ENCODE peak calls at places on chromosomes 13 and 19, in eight cellular contexts. C is A549; K is thoracic aorta; H is small intestine; T is psoas muscle; V is body of pancreas; F is CD8-positive, alpha-beta memory T cell; X is lower lobe of right lung. B is an unnamed sample.

GRCh38 chr13:59345316-59345715 is 818.4 kb downstream of the DIAPH3 start:
- DNase-seq in C (no peak), K (no peak), H (no peak), T (no peak), V (peak; percentile 76), F (no peak), X (no peak), B (peak; percentile 90)

GRCh38 chr13:54029226-54029625 is 1000.6 kb downstream of the OLFM4 start:
- DNase-seq in C (no peak), K (no peak), H (no peak), T (no peak), V (no peak), F (no peak), X (no peak), B (no peak)

GRCh38 chr13:63288576-63288975 is 1872.9 kb upstream of the PCDH20 start:
- DNase-seq in C (no peak), K (no peak), H (no peak), T (no peak), V (no peak), F (no peak), X (no peak), B (no peak)

GRCh38 chr19:18300930-18301717 is 19.7 kb upstream of the JUND start:
- DNase-seq in C (no peak), K (peak; percentile 80), H (peak; percentile 74), T (peak; percentile 97), V (peak; percentile 60), F (no peak), X (peak; percentile 83), B (peak; percentile 50)

GRCh38 chr19:8592231-8593009 is 15.2 kb upstream of the MYO1F start:
- DNase-seq in C (peak; percentile 60), K (peak; percentile 98), H (peak; percentile 50), T (peak; percentile 95), V (peak; percentile 92), F (peak; percentile 95), X (peak; percentile 92), B (peak; percentile 100)

GRCh38 chr13:113589961-113590339 is 5.4 kb downstream of the TFDP1 start:
- DNase-seq in C (no peak), K (no peak), H (no peak), T (peak; percentile 12), V (peak; percentile 0), F (no peak), X (peak; percentile 26), B (no peak)

GRCh38 chr19:14118165-14119051 is 846 bp upstream of the PRKACA start:
- DNase-seq in C (no peak), K (no peak), H (peak; percentile 51), T (peak; percentile 94), V (peak; percentile 90), F (peak; percentile 48), X (peak; percentile 90), B (peak; percentile 32)

GRCh38 chr13:32209670-32210069 is 105.5 kb downstream of the ZAR1L start:
- DNase-seq in C (no peak), K (no peak), H (no peak), T (no peak), V (no peak), F (no peak), X (no peak), B (peak; percentile 5)

GRCh38 chr19:2394669-2395292 is 32.6 kb downstream of the TIMM13 start:
- DNase-seq in C (no peak), K (no peak), H (peak; percentile 88), T (no peak), V (no peak), F (no peak), X (no peak), B (no peak)

GRCh38 chr13:71300602-71301001 is 566.4 kb downstream of the DACH1 start:
- DNase-seq in C (no peak), K (no peak), H (no peak), T (no peak), V (no peak), F (no peak), X (no peak), B (no peak)

GRCh38 chr13:44368062-44368591 is 5.5 kb upstream of the SERP2 start:
- DNase-seq in C (no peak), K (no peak), H (peak; percentile 97), T (no peak), V (no peak), F (no peak), X (no peak), B (peak; percentile 37)

GRCh38 chr19:1173160-1173844 is 766 bp downstream of the SBNO2 start:
- DNase-seq in C (no peak), K (no peak), H (peak; percentile 46), T (peak; percentile 69), V (no peak), F (no peak), X (no peak), B (no peak)

GRCh38 chr13:99864627-99864990 is 107.0 kb downstream of the ZIC5 start:
- DNase-seq in C (no peak), K (no peak), H (no peak), T (no peak), V (no peak), F (no peak), X (no peak), B (no peak)

GRCh38 chr13:99863789-99864626 is 107.6 kb downstream of the ZIC5 start:
- DNase-seq in C (no peak), K (no peak), H (no peak), T (no peak), V (no peak), F (no peak), X (no peak), B (no peak)

GRCh38 chr13:99866781-99867180 is 104.8 kb downstream of the ZIC5 start:
- DNase-seq in C (no peak), K (no peak), H (no peak), T (no peak), V (no peak), F (no peak), X (no peak), B (no peak)

GRCh38 chr13:99867535-99868271 is 103.9 kb downstream of the ZIC5 start:
- DNase-seq in C (no peak), K (no peak), H (no peak), T (no peak), V (no peak), F (no peak), X (no peak), B (no peak)

DNA sequence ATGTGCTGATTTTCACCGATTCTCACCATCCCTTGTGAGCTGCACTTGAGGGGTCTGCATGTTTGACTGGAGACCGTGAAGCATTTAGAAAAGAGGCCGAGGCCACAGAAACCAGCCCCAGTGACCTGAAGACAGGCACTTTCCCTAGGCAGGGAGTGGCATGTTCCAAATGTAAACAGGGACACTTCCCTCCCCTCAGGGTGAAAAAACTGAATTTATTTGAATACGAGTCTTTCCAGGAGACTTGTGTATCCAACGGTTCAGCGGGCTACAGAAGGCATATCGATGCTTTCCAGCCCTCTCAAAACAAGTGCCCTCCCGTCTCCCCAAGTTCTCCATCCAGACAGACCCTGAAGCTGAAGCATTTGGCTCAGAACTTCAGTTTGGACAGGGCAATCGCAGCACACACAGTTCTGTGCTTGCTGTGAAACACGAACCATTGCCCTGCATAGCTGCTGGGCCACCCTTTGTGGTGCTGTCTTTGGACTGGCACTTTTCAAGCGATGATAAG is 106.1 kb downstream of the ZIC5 start:
- DNase-seq in C (no peak), K (no peak), H (no peak), T (no peak), V (no peak), F (no peak), X (no peak), B (no peak)
- H3K4me1 ChIP-seq in C (no peaks in the 10 kb centered on the region), K (no peaks in the 10 kb centered on the region), H (no peaks in the 10 kb centered on the region), T (no peaks in the 10 kb centered on the region), V (no peaks in the 10 kb centered on the region), F (no peaks in the 10 kb centered on the region), X (no peaks in the 10 kb centered on the region), B (no peaks in the 10 kb centered on the region)

DNA sequence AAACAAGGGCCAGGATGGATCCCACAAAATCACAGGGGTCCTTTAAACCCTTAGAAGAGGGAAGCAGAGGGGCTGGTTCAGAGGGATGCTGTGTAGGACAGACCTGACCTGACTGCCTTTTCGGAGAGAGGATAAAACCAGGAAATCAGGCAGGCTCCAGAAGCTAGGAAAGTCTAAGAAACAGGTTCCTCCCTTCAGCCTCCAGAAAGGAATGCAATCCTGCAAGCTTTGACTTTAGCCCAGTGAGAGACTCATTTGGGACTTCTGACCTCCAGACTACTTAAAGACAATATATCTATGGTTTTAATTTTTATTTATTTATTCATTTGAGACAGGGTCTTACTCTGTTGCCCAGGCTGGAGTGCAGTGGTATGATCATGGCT is 5.3 kb downstream of the RAB20 start:
- DNase-seq in C (no peak), K (no peak), H (peak; percentile 61), T (no peak), V (no peak), F (no peak), X (no peak), B (no peak)
- H3K4me3 ChIP-seq in C (no peak overlapping the region), K (no peak overlapping the region), H (no peak overlapping the region), T (no peak overlapping the region), V (no peak overlapping the region), F (no peak overlapping the region), X (peak overlapping the region; percentile 2), B (no peak overlapping the region)

DNA sequence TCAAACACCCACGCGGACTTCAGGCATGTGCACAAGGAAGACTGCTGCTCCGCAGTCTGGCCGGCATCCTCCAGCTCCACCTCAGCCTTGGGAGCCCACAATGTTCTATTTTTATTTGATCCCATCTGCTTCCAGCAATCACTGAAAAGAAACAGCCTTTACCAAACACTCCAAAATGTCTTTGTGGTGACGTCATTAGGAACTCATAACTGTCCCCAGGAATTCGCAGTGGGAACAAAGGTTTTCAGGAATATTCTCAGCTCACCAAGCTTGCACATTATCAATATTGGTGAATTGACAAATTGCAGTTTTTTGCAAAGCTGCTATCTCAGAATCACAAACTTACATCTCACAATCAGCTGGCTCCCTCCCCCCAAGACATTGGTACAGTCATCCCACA is 15.2 kb upstream of the ZNF841 start:
- DNase-seq in C (no peak), K (no peak), H (no peak), T (no peak), V (no peak), F (no peak), X (no peak), B (no peak)
- H3K9me3 ChIP-seq in C (peaks cover 85% of the 10 kb centered on the region), K (peaks cover 97% of the 10 kb centered on the region), H (peaks cover 6% of the 10 kb centered on the region), T (peaks cover 85% of the 10 kb centered on the region), V (peaks cover 12% of the 10 kb centered on the region), F (peaks cover 72% of the 10 kb centered on the region), X (peaks cover 92% of the 10 kb centered on the region), B (peaks cover 27% of the 10 kb centered on the region)

DNA sequence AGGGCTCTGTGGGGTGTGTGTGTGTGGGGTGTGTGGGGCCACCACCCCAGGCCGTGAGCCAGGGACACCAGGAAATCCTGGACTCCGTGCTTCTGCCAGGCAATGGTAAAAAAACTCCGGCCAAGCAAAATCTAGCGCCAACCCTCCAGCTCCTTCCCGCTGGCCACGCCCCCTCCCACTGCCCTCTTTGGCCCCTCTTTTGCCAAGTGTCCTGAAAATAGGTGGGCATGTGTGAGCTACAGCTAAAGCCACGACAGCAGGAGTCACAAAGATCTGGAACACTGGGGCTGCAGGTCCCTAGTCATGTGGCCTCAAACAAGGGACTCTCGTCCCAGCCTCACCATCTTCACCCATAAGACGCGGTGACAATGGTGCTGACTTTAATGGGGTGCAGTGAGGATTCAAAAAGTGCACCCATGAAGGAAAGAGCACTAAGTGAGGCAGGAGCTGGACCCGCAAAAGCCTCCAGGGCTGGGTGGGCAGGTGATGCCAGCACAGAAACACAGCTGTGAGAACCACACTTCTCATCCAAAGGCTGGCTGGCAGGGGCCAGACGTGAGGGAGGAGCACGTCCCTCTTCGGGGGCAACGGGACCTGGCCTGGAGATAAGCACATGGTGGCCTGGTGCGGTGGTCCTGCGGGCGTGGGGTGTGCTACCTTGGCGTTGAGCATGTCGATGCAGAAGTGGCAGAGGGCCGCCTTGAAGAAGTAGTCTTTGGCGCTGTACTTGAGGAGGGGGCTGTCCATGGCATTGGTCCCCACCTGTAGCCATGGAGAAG is 7.5 kb upstream of the KPTN start:
- DNase-seq in C (no peak), K (no peak), H (no peak), T (no peak), V (no peak), F (no peak), X (no peak), B (no peak)
- H3K4me1 ChIP-seq in C (no peaks in the 10 kb centered on the region), K (no peaks in the 10 kb centered on the region), H (no peaks in the 10 kb centered on the region), T (peaks cover under 1% of the 10 kb centered on the region), V (no peaks in the 10 kb centered on the region), F (no peaks in the 10 kb centered on the region), X (no peaks in the 10 kb centered on the region), B (no peaks in the 10 kb centered on the region)

B was measured in cardiac muscle cell.